ENCODE peak calls at places on chromosome 20, in ten cellular contexts. One of them, this sample, is unnamed.
A peak's percentile ranks its signal among the peaks of the same experiment; 100 is the strongest.

GRCh38 chr20:48171071-48171470 is 385.8 kb upstream of the SULF2 start:
- DNase-seq in neuronal stem cell: no peak
- DNase-seq in mesendoderm: no peak
- DNase-seq in lung: no peak
- DNase-seq in kidney epithelial cell: no peak
- DNase-seq in Caco-2: no peak
- DNase-seq in thoracic aorta: no peak
- DNase-seq in left ventricle myocardium inferior: no peak
- DNase-seq in choroid plexus epithelial cell: no peak
- DNase-seq in effector memory CD4-positive, alpha-beta T cell: no peak
- DNase-seq in this sample: no peak

GRCh38 chr20:1805161-1805581 is 90.0 kb upstream of the SIRPA start:
- DNase-seq in neuronal stem cell: no peak
- DNase-seq in mesendoderm: peak; percentile 62
- DNase-seq in lung: no peak
- DNase-seq in kidney epithelial cell: no peak
- DNase-seq in Caco-2: no peak
- DNase-seq in thoracic aorta: no peak
- DNase-seq in left ventricle myocardium inferior: no peak
- DNase-seq in choroid plexus epithelial cell: no peak
- DNase-seq in effector memory CD4-positive, alpha-beta T cell: no peak
- DNase-seq in this sample: no peak

GRCh38 chr20:49825521-49826033 is 12.9 kb downstream of the SLC9A8 start:
- DNase-seq in neuronal stem cell: no peak
- DNase-seq in mesendoderm: peak; percentile 40
- DNase-seq in lung: peak; percentile 74
- DNase-seq in kidney epithelial cell: no peak
- DNase-seq in Caco-2: no peak
- DNase-seq in thoracic aorta: no peak
- DNase-seq in left ventricle myocardium inferior: no peak
- DNase-seq in choroid plexus epithelial cell: no peak
- DNase-seq in effector memory CD4-positive, alpha-beta T cell: no peak
- DNase-seq in this sample: no peak

GRCh38 chr20:2693286-2693995 is 861 bp downstream of the EBF4 start:
- DNase-seq in neuronal stem cell: no peak
- DNase-seq in mesendoderm: peak; percentile 40
- DNase-seq in lung: no peak
- DNase-seq in kidney epithelial cell: no peak
- DNase-seq in Caco-2: no peak
- DNase-seq in thoracic aorta: no peak
- DNase-seq in left ventricle myocardium inferior: peak; percentile 44
- DNase-seq in choroid plexus epithelial cell: no peak
- DNase-seq in effector memory CD4-positive, alpha-beta T cell: peak; percentile 36
- DNase-seq in this sample: peak; percentile 30

GRCh38 chr20:18004389-18005031 is 35.7 kb downstream of the MGME1 start:
- DNase-seq in neuronal stem cell: no peak
- DNase-seq in mesendoderm: peak; percentile 45
- DNase-seq in lung: no peak
- DNase-seq in kidney epithelial cell: no peak
- DNase-seq in Caco-2: no peak
- DNase-seq in thoracic aorta: no peak
- DNase-seq in left ventricle myocardium inferior: no peak
- DNase-seq in choroid plexus epithelial cell: peak; percentile 93
- DNase-seq in effector memory CD4-positive, alpha-beta T cell: no peak
- DNase-seq in this sample: peak; percentile 56

GRCh38 chr20:46112430-46113020 is 5.6 kb upstream of the CD40 start:
- DNase-seq in neuronal stem cell: no peak
- DNase-seq in mesendoderm: no peak
- DNase-seq in lung: no peak
- DNase-seq in kidney epithelial cell: no peak
- DNase-seq in Caco-2: peak; percentile 27
- DNase-seq in thoracic aorta: no peak
- DNase-seq in left ventricle myocardium inferior: no peak
- DNase-seq in choroid plexus epithelial cell: no peak
- DNase-seq in effector memory CD4-positive, alpha-beta T cell: no peak
- DNase-seq in this sample: no peak

GRCh38 chr20:58289143-58289542 is 20.4 kb upstream of the RAB22A start:
- DNase-seq in neuronal stem cell: no peak
- DNase-seq in mesendoderm: no peak
- DNase-seq in lung: no peak
- DNase-seq in kidney epithelial cell: no peak
- DNase-seq in Caco-2: no peak
- DNase-seq in thoracic aorta: no peak
- DNase-seq in left ventricle myocardium inferior: no peak
- DNase-seq in choroid plexus epithelial cell: no peak
- DNase-seq in effector memory CD4-positive, alpha-beta T cell: no peak
- DNase-seq in this sample: no peak

GRCh38 chr20:23092409-23092756 is 6.3 kb upstream of the CD93 start:
- DNase-seq in neuronal stem cell: no peak
- DNase-seq in mesendoderm: no peak
- DNase-seq in lung: no peak
- DNase-seq in kidney epithelial cell: no peak
- DNase-seq in Caco-2: no peak
- DNase-seq in thoracic aorta: no peak
- DNase-seq in left ventricle myocardium inferior: no peak
- DNase-seq in choroid plexus epithelial cell: peak; percentile 51
- DNase-seq in effector memory CD4-positive, alpha-beta T cell: no peak
- DNase-seq in this sample: peak; percentile 37

GRCh38 chr20:23047738-23048214 is 1.7 kb downstream of the THBD start:
- DNase-seq in neuronal stem cell: no peak
- DNase-seq in mesendoderm: peak; percentile 43
- DNase-seq in lung: no peak
- DNase-seq in kidney epithelial cell: no peak
- DNase-seq in Caco-2: no peak
- DNase-seq in thoracic aorta: no peak
- DNase-seq in left ventricle myocardium inferior: no peak
- DNase-seq in choroid plexus epithelial cell: no peak
- DNase-seq in effector memory CD4-positive, alpha-beta T cell: no peak
- DNase-seq in this sample: no peak

GRCh38 chr20:13883425-13883824 is 98.6 kb downstream of the NDUFAF5 start:
- DNase-seq in neuronal stem cell: no peak
- DNase-seq in mesendoderm: no peak
- DNase-seq in lung: no peak
- DNase-seq in kidney epithelial cell: no peak
- DNase-seq in Caco-2: no peak
- DNase-seq in thoracic aorta: no peak
- DNase-seq in left ventricle myocardium inferior: no peak
- DNase-seq in choroid plexus epithelial cell: no peak
- DNase-seq in effector memory CD4-positive, alpha-beta T cell: no peak
- DNase-seq in this sample: no peak

GRCh38 chr20:53940883-53941546 is 129.4 kb downstream of the BCAS1 start:
- DNase-seq in neuronal stem cell: no peak
- DNase-seq in mesendoderm: peak; percentile 75
- DNase-seq in lung: no peak
- DNase-seq in kidney epithelial cell: peak; percentile 77
- DNase-seq in Caco-2: peak; percentile 59
- DNase-seq in thoracic aorta: no peak
- DNase-seq in left ventricle myocardium inferior: peak; percentile 37
- DNase-seq in choroid plexus epithelial cell: peak; percentile 84
- DNase-seq in effector memory CD4-positive, alpha-beta T cell: no peak
- DNase-seq in this sample: peak; percentile 86
- H3K4me3 ChIP-seq in neuronal stem cell: no peak overlapping the region
- H3K4me3 ChIP-seq in mesendoderm: no peak overlapping the region
- H3K4me3 ChIP-seq in lung: no peak overlapping the region
- H3K4me3 ChIP-seq in kidney epithelial cell: no peak overlapping the region
- H3K4me3 ChIP-seq in Caco-2: no peak overlapping the region
- H3K4me3 ChIP-seq in thoracic aorta: peak overlapping the region; percentile 38
- H3K4me3 ChIP-seq in left ventricle myocardium inferior: peak overlapping the region; percentile 29
- H3K4me3 ChIP-seq in choroid plexus epithelial cell: no peak overlapping the region
- H3K4me3 ChIP-seq in effector memory CD4-positive, alpha-beta T cell: no peak overlapping the region
- H3K4me3 ChIP-seq in this sample: peak overlapping the region; percentile 8

GRCh38 chr20:25321262-25321831 is 69.3 kb downstream of the ABHD12 start:
- DNase-seq in neuronal stem cell: no peak
- DNase-seq in mesendoderm: no peak
- DNase-seq in lung: no peak
- DNase-seq in kidney epithelial cell: no peak
- DNase-seq in Caco-2: no peak
- DNase-seq in thoracic aorta: no peak
- DNase-seq in left ventricle myocardium inferior: no peak
- DNase-seq in choroid plexus epithelial cell: no peak
- DNase-seq in effector memory CD4-positive, alpha-beta T cell: no peak
- DNase-seq in this sample: no peak

GRCh38 chr20:25320035-25320800 is 70.4 kb downstream of the ABHD12 start:
- DNase-seq in neuronal stem cell: no peak
- DNase-seq in mesendoderm: no peak
- DNase-seq in lung: no peak
- DNase-seq in kidney epithelial cell: no peak
- DNase-seq in Caco-2: no peak
- DNase-seq in thoracic aorta: no peak
- DNase-seq in left ventricle myocardium inferior: no peak
- DNase-seq in choroid plexus epithelial cell: no peak
- DNase-seq in effector memory CD4-positive, alpha-beta T cell: no peak
- DNase-seq in this sample: no peak

GRCh38 chr20:25318471-25319240 is 70.8 kb downstream of the PYGB start:
- DNase-seq in neuronal stem cell: no peak
- DNase-seq in mesendoderm: no peak
- DNase-seq in lung: no peak
- DNase-seq in kidney epithelial cell: no peak
- DNase-seq in Caco-2: peak; percentile 21
- DNase-seq in thoracic aorta: no peak
- DNase-seq in left ventricle myocardium inferior: no peak
- DNase-seq in choroid plexus epithelial cell: no peak
- DNase-seq in effector memory CD4-positive, alpha-beta T cell: no peak
- DNase-seq in this sample: no peak

GRCh38 chr20:25317351-25318075 is 69.6 kb downstream of the PYGB start:
- DNase-seq in neuronal stem cell: no peak
- DNase-seq in mesendoderm: no peak
- DNase-seq in lung: no peak
- DNase-seq in kidney epithelial cell: no peak
- DNase-seq in Caco-2: no peak
- DNase-seq in thoracic aorta: no peak
- DNase-seq in left ventricle myocardium inferior: no peak
- DNase-seq in choroid plexus epithelial cell: no peak
- DNase-seq in effector memory CD4-positive, alpha-beta T cell: no peak
- DNase-seq in this sample: no peak

DNA sequence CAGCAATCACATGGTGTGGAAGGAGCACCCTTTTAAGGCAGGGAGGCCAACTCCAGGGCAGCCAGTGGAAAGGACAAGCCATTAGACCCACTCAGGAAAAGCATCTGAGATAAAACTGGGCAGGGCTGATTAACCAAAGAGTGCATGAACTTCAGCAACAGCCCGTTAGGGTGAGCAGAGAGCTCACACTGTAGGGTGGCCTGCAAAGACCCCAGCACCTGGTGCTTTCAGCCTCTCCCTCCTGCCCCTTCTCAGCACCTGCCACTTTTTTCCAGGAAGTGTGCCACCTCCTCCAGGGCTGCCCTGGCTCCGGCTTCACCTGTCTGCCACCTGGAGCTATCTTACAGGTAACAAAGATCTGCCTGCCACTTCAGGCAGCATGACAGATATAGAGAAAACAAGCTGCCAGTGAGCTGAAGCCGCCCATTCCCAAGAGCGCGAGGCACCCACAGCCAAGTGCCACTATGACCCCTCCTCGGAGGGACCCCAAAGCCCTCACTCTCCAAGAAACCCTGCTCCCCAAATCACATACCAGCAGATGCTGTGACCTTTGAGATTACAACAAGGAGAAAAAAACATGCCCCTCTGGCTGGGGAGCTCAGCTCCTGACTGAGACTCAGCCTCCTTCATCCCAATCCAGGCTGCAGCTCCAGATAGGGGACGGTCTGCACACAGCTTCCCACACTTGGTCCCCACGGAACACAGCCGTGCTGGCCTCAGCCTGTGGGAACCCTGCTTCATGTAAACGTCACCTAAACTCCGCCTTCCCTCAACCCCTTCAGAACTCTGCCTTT is 71.2 kb downstream of the ABHD12 start:
- DNase-seq in neuronal stem cell: no peak
- DNase-seq in mesendoderm: no peak
- DNase-seq in lung: no peak
- DNase-seq in kidney epithelial cell: no peak
- DNase-seq in Caco-2: peak; percentile 16
- DNase-seq in thoracic aorta: no peak
- DNase-seq in left ventricle myocardium inferior: no peak
- DNase-seq in choroid plexus epithelial cell: no peak
- DNase-seq in effector memory CD4-positive, alpha-beta T cell: no peak
- DNase-seq in this sample: no peak
- H3K4me3 ChIP-seq in neuronal stem cell: no peak overlapping the region
- H3K4me3 ChIP-seq in mesendoderm: no peak overlapping the region
- H3K4me3 ChIP-seq in lung: no peak overlapping the region
- H3K4me3 ChIP-seq in kidney epithelial cell: no peak overlapping the region
- H3K4me3 ChIP-seq in Caco-2: no peak overlapping the region
- H3K4me3 ChIP-seq in thoracic aorta: no peak overlapping the region
- H3K4me3 ChIP-seq in left ventricle myocardium inferior: no peak overlapping the region
- H3K4me3 ChIP-seq in choroid plexus epithelial cell: no peak overlapping the region
- H3K4me3 ChIP-seq in effector memory CD4-positive, alpha-beta T cell: no peak overlapping the region
- H3K4me3 ChIP-seq in this sample: no peak overlapping the region

DNA sequence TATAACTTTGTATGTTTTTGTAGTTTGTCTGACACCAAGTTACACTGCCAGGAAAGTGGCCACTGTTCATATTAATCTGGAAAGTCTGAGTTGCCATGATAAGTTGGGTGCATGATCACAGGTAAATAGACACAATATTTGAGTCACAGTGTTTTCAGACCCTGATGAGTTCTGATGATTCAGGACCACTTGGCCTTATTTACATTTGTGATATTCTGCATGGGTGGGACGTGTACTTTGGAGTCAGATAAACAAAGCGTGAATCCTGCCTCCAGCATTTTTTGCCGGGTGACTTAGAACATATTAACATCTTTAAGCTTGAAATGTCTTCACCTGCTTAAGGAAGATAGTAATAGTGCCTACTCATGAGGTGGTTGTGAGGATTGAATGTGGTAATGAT is 995.2 kb downstream of the KIF16B start:
- DNase-seq in neuronal stem cell: no peak
- DNase-seq in mesendoderm: no peak
- DNase-seq in lung: no peak
- DNase-seq in kidney epithelial cell: no peak
- DNase-seq in Caco-2: no peak
- DNase-seq in thoracic aorta: no peak
- DNase-seq in left ventricle myocardium inferior: no peak
- DNase-seq in choroid plexus epithelial cell: no peak
- DNase-seq in effector memory CD4-positive, alpha-beta T cell: no peak
- DNase-seq in this sample: no peak
- H3K4me3 ChIP-seq in neuronal stem cell: no peak overlapping the region
- H3K4me3 ChIP-seq in mesendoderm: no peak overlapping the region
- H3K4me3 ChIP-seq in lung: no peak overlapping the region
- H3K4me3 ChIP-seq in kidney epithelial cell: no peak overlapping the region
- H3K4me3 ChIP-seq in Caco-2: no peak overlapping the region
- H3K4me3 ChIP-seq in thoracic aorta: no peak overlapping the region
- H3K4me3 ChIP-seq in left ventricle myocardium inferior: no peak overlapping the region
- H3K4me3 ChIP-seq in choroid plexus epithelial cell: no peak overlapping the region
- H3K4me3 ChIP-seq in effector memory CD4-positive, alpha-beta T cell: no peak overlapping the region
- H3K4me3 ChIP-seq in this sample: no peak overlapping the region

DNA sequence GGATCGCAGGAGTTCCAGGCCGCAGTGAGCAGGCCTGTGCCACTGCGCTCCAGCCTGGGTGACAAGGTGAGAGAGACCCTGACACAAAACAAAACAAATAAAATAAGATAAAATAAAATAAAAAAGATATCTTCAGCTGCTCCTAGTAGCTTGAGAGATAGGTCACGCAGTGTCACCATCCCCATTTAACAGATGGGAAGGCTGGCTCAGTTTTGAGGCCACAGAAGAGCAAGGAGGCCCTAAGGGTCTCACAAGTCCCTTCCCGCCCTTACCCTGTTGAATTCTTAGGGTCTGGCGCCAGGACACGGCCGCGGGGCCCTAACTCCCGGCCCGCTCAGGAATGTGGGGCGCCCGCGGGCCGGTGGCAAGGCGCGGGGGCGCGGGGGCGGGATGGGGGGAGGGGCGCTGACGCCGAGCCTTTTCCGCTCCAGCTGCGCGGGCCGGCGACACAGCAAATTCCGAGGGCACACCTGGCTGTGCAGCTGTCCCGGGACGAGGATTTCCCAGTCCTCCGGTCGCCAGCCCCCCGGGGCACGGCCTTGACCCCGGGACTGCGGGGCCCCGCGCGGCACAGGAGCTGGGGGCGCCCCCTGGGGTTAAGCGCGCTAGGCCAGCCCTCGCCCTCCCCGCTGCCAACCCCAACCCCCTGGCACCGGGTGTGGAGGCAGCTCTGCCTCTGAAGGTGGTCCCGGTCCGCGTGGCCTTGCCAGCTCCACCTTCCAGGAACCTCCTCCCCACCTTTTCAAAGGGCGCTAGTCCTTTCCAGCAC is 10.3 kb upstream of the R3HDML start:
- DNase-seq in neuronal stem cell: no peak
- DNase-seq in mesendoderm: peak; percentile 27
- DNase-seq in lung: no peak
- DNase-seq in kidney epithelial cell: no peak
- DNase-seq in Caco-2: no peak
- DNase-seq in thoracic aorta: no peak
- DNase-seq in left ventricle myocardium inferior: no peak
- DNase-seq in choroid plexus epithelial cell: no peak
- DNase-seq in effector memory CD4-positive, alpha-beta T cell: no peak
- DNase-seq in this sample: no peak
- H3K4me3 ChIP-seq in neuronal stem cell: peak overlapping the region; percentile 30
- H3K4me3 ChIP-seq in mesendoderm: no peak overlapping the region
- H3K4me3 ChIP-seq in lung: no peak overlapping the region
- H3K4me3 ChIP-seq in kidney epithelial cell: no peak overlapping the region
- H3K4me3 ChIP-seq in Caco-2: peak overlapping the region; percentile 36
- H3K4me3 ChIP-seq in thoracic aorta: peak overlapping the region; percentile 53
- H3K4me3 ChIP-seq in left ventricle myocardium inferior: peak overlapping the region; percentile 64
- H3K4me3 ChIP-seq in choroid plexus epithelial cell: no peak overlapping the region
- H3K4me3 ChIP-seq in effector memory CD4-positive, alpha-beta T cell: peak overlapping the region; percentile 22
- H3K4me3 ChIP-seq in this sample: no peak overlapping the region